ENCODE peak calls at places on chromosomes 5 and 9, in seven cellular contexts. V, K, O, D, R, M and G are unnamed samples. For H3K36me3 and H3K9me3, the result is how much of the 10 kb centered on the place peaks cover.

GRCh38 chr9:77846957-77847574 is 184.5 kb downstream of the GNAQ start:
- DNase-seq in V (no peak), K (no peak), O (peak), D (no peak), R (no peak), M (no peak), G (no peak)

GRCh38 chr5:26700759-26701384 is 337.5 kb downstream of the CDH9 start:
- DNase-seq in V (peak), K (no peak), O (peak), D (peak), R (no peak), M (no peak), G (no peak)

GRCh38 chr9:13186774-13187173 is 92.7 kb downstream of the MPDZ start:
- DNase-seq in V (no peak), K (no peak), O (no peak), D (no peak), R (no peak), M (no peak), G (no peak)

GRCh38 chr5:154627711-154628678 is 127.2 kb upstream of the LARP1 start:
- DNase-seq in V (no peak), K (no peak), O (no peak), D (peak), R (peak), M (no peak), G (no peak)

GRCh38 chr5:91850031-91850430 is 466.9 kb upstream of the ARRDC3 start:
- DNase-seq in V (peak), K (no peak), O (peak), D (no peak), R (peak), M (no peak), G (no peak)

GRCh38 chr9:111483419-111483861 is 743 bp downstream of the ECPAS start:
- DNase-seq in V (no peak), K (peak), O (peak), D (peak), R (no peak), M (peak), G (peak)

GRCh38 chr5:54519083-54519541 is 1.6 kb downstream of the SNX18 start:
- DNase-seq in V (no peak), K (no peak), O (no peak), D (no peak), R (no peak), M (no peak), G (no peak)

GRCh38 chr9:92724528-92725265 is 39.9 kb downstream of the BICD2 start:
- DNase-seq in V (no peak), K (no peak), O (no peak), D (no peak), R (no peak), M (no peak), G (no peak)

GRCh38 chr5:30401479-30402058 is 791.9 kb upstream of the CDH6 start:
- DNase-seq in V (peak), K (no peak), O (peak), D (peak), R (peak), M (no peak), G (no peak)

GRCh38 chr9:137241490-137242328 is 622 bp downstream of the TUBB4B start:
- DNase-seq in V (peak), K (peak), O (peak), D (peak), R (peak), M (peak), G (peak)

GRCh38 chr9:121369595-121370265 is at the start of gene STOM:
- DNase-seq in V (peak), K (peak), O (peak), D (peak), R (peak), M (peak), G (peak)

GRCh38 chr5:14560091-14560595 is 21.4 kb upstream of the OTULINL start:
- DNase-seq in V (no peak), K (no peak), O (no peak), D (peak), R (no peak), M (no peak), G (no peak)

GRCh38 chr5:67146574-67146973 is 50.0 kb downstream of the CD180 start:
- DNase-seq in V (peak), K (no peak), O (no peak), D (no peak), R (peak), M (no peak), G (no peak)

GRCh38 chr5:88583471-88583870 is 299.5 kb downstream of the MEF2C start:
- DNase-seq in V (no peak), K (no peak), O (no peak), D (no peak), R (no peak), M (no peak), G (no peak)

GRCh38 chr5:179120951-179121666 is 60.9 kb downstream of the ZNF354C start:
- DNase-seq in V (no peak), K (no peak), O (no peak), D (no peak), R (no peak), M (no peak), G (no peak)

GRCh38 chr5:143361438-143361837 is 42.0 kb downstream of the NR3C1 start:
- DNase-seq in V (no peak), K (no peak), O (no peak), D (no peak), R (no peak), M (no peak), G (no peak)

GRCh38 chr9:128159073-128159783 is 837 bp upstream of the BBLN start:
- DNase-seq in V (no peak), K (peak), O (no peak), D (no peak), R (no peak), M (peak), G (peak)

GRCh38 chr5:90759119-90759518 is 200.5 kb downstream of the ADGRV1 start:
- DNase-seq in V (no peak), K (no peak), O (no peak), D (no peak), R (no peak), M (no peak), G (no peak)

GRCh38 chr5:14428302-14429081 is 153.1 kb upstream of the OTULINL start:
- DNase-seq in V (peak), K (no peak), O (peak), D (no peak), R (no peak), M (no peak), G (no peak)

GRCh38 chr9:115673599-115673998 is 480.0 kb upstream of the PAPPA start:
- DNase-seq in V (peak), K (no peak), O (no peak), D (no peak), R (peak), M (no peak), G (no peak)

GRCh38 chr5:173235499-173236394 is 741 bp upstream of the NKX2-5 start:
- DNase-seq in V (no peak), K (no peak), O (no peak), D (no peak), R (no peak), M (no peak), G (no peak)

GRCh38 chr9:21711504-21711903 is 90.9 kb upstream of the MTAP start:
- DNase-seq in V (no peak), K (no peak), O (no peak), D (no peak), R (no peak), M (no peak), G (no peak)

GRCh38 chr5:170585278-170585677 is 81.5 kb downstream of the KCNIP1 start:
- DNase-seq in V (no peak), K (no peak), O (no peak), D (no peak), R (no peak), M (no peak), G (no peak)

GRCh38 chr9:112029921-112030444 is 133.4 kb downstream of the UGCG start:
- DNase-seq in V (peak), K (no peak), O (peak), D (peak), R (no peak), M (no peak), G (no peak)

GRCh38 chr5:143955140-143955539 is 143.2 kb downstream of the HMHB1 start:
- DNase-seq in V (peak), K (no peak), O (no peak), D (no peak), R (no peak), M (no peak), G (no peak)

GRCh38 chr9:129759804-129760502 is 7.1 kb upstream of the PTGES start:
- DNase-seq in V (no peak), K (no peak), O (no peak), D (no peak), R (no peak), M (no peak), G (no peak)

GRCh38 chr5:322281-322941 is 897 bp downstream of the AHRR start:
- DNase-seq in V (peak), K (no peak), O (no peak), D (no peak), R (peak), M (no peak), G (no peak)

GRCh38 chr9:90002299-90003045 is 397.7 kb downstream of the GADD45G start:
- DNase-seq in V (no peak), K (no peak), O (no peak), D (no peak), R (no peak), M (no peak), G (no peak)

GRCh38 chr5:81788271-81788670 is 37.4 kb upstream of the SSBP2 start:
- DNase-seq in V (no peak), K (no peak), O (no peak), D (no peak), R (no peak), M (no peak), G (no peak)

GRCh38 chr5:78566747-78567449 is 81.7 kb downstream of the LHFPL2 start:
- DNase-seq in V (peak), K (no peak), O (peak), D (no peak), R (peak), M (no peak), G (no peak)

GRCh38 chr5:81171769-81172168 is 61.4 kb upstream of the CKMT2 start:
- DNase-seq in V (no peak), K (no peak), O (peak), D (no peak), R (no peak), M (no peak), G (no peak)

GRCh38 chr5:110588241-110588962 is 138.1 kb downstream of the TMEM232 start:
- DNase-seq in V (no peak), K (no peak), O (no peak), D (no peak), R (no peak), M (no peak), G (no peak)

GRCh38 chr5:150396247-150396646 is 16.5 kb downstream of the CD74 start:
- DNase-seq in V (no peak), K (no peak), O (no peak), D (no peak), R (no peak), M (no peak), G (no peak)
- H3K36me3 ChIP-seq in V (half or more), K (half or more), O (half or more), D (under half), R (under half), M (half or more), G (half or more)

GRCh38 chr5:141258464-141258863 is 13.3 kb downstream of the PCDHB15 start:
- DNase-seq in V (no peak), K (no peak), O (no peak), D (no peak), R (no peak), M (no peak), G (no peak)

GRCh38 chr5:141261238-141261546 is 16.0 kb downstream of the PCDHB15 start:
- DNase-seq in V (no peak), K (no peak), O (no peak), D (no peak), R (no peak), M (no peak), G (no peak)

GRCh38 chr5:141258948-141259347 is 13.8 kb downstream of the PCDHB15 start:
- DNase-seq in V (no peak), K (no peak), O (no peak), D (no peak), R (peak), M (no peak), G (no peak)

GRCh38 chr5:141260458-141261237 is 15.5 kb downstream of the PCDHB15 start:
- DNase-seq in V (peak), K (no peak), O (peak), D (no peak), R (peak), M (no peak), G (no peak)
- H3K9me3 ChIP-seq in V (half or more), K (under half), O (under half), D (half or more), R (under half), M (under half), G (half or more)

DNA sequence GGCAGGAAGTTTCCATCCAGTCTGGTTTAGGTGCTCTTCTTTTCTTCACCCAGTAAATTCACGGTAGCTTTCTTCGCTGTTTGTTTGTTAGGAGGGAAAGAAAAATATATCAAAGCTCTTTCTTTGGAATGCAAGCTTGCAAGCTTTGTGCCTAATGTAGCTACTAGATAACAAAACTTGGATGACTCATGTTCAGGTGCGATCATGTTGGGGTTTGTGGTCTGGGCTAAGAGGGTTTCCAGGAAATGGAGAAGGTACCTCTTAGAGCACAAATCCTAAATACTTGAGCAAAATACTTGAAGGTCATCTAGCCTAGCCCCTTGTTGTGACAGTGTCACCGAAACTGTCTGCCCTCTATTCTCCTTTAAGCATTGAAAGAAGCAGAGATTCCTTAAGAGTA is 17.7 kb downstream of the SRP19 start:
- DNase-seq in V (no peak), K (no peak), O (peak), D (peak), R (no peak), M (peak), G (peak)
- H3K36me3 ChIP-seq in V (half or more), K (under half), O (under half), D (under half), R (under half), M (under half), G (under half)

GRCh38 chr9:122684851-122685250 is 9.9 kb downstream of the OR1L3 start:
- DNase-seq in V (no peak), K (no peak), O (no peak), D (no peak), R (no peak), M (no peak), G (no peak)
- H3K9me3 ChIP-seq in V (under half), K (under half), O (under half), D (under half), R (under half), M (under half), G (under half)